ENCODE peak calls at places on chromosome 10, in nine cellular contexts. G, C, M, W, V, Q, X, L and S are unnamed samples.

GRCh38 chr10:9302142-9302746 is 1247.8 kb downstream of the GATA3 start:
- DNase-seq in G (peak), C (peak), M (no peak), W (no peak), V (no peak), Q (peak), X (peak), L (no peak), S (peak)

GRCh38 chr10:17758200-17758599 is 6.2 kb downstream of the TMEM236 start:
- DNase-seq in G (no peak), C (no peak), M (no peak), W (no peak), V (no peak), Q (no peak), X (no peak), L (no peak), S (no peak)

GRCh38 chr10:24382596-24382978 is 173.6 kb downstream of the KIAA1217 start:
- DNase-seq in G (peak), C (no peak), M (no peak), W (no peak), V (no peak), Q (no peak), X (no peak), L (no peak), S (peak)

GRCh38 chr10:27620425-27621397 is 116.6 kb downstream of the RAB18 start:
- DNase-seq in G (peak), C (no peak), M (no peak), W (no peak), V (no peak), Q (no peak), X (no peak), L (no peak), S (no peak)

GRCh38 chr10:71265618-71266146 is 53.3 kb downstream of the UNC5B start:
- DNase-seq in G (no peak), C (no peak), M (no peak), W (no peak), V (no peak), Q (no peak), X (no peak), L (no peak), S (no peak)

GRCh38 chr10:77597560-77597959 is 40.0 kb downstream of the KCNMA1 start:
- DNase-seq in G (no peak), C (no peak), M (no peak), W (no peak), V (no peak), Q (no peak), X (no peak), L (peak), S (no peak)

GRCh38 chr10:94500063-94500462 is 45.5 kb upstream of the HELLS start:
- DNase-seq in G (peak), C (no peak), M (no peak), W (no peak), V (no peak), Q (no peak), X (no peak), L (no peak), S (no peak)

GRCh38 chr10:125710267-125710563 is 9.3 kb upstream of the EDRF1 start:
- DNase-seq in G (no peak), C (no peak), M (no peak), W (no peak), V (no peak), Q (no peak), X (no peak), L (no peak), S (no peak)

GRCh38 chr10:72694476-72695369 is 2.8 kb downstream of the MCU start:
- DNase-seq in G (peak), C (no peak), M (no peak), W (no peak), V (peak), Q (no peak), X (peak), L (no peak), S (no peak)

GRCh38 chr10:1546431-1547110 is 190.8 kb downstream of the ADARB2 start:
- DNase-seq in G (no peak), C (no peak), M (peak), W (no peak), V (no peak), Q (no peak), X (no peak), L (no peak), S (no peak)

GRCh38 chr10:79984851-79985250 is 35.9 kb upstream of the SFTPD start:
- DNase-seq in G (no peak), C (no peak), M (no peak), W (peak), V (no peak), Q (no peak), X (peak), L (no peak), S (no peak)

GRCh38 chr10:100632027-100632426 is 96.3 kb downstream of the HIF1AN start:
- DNase-seq in G (no peak), C (no peak), M (no peak), W (no peak), V (no peak), Q (no peak), X (no peak), L (no peak), S (no peak)

GRCh38 chr10:35006836-35007235 is 83.3 kb downstream of the CUL2 start:
- DNase-seq in G (peak), C (no peak), M (no peak), W (no peak), V (no peak), Q (no peak), X (no peak), L (no peak), S (no peak)

GRCh38 chr10:62046522-62047239 is 145.2 kb downstream of the ARID5B start:
- DNase-seq in G (peak), C (no peak), M (no peak), W (no peak), V (peak), Q (no peak), X (no peak), L (no peak), S (no peak)

GRCh38 chr10:14477408-14477710 is 146.6 kb upstream of the FRMD4A start:
- DNase-seq in G (peak), C (no peak), M (no peak), W (no peak), V (no peak), Q (no peak), X (no peak), L (no peak), S (no peak)

GRCh38 chr10:118971876-118972275 is 57.6 kb upstream of the NANOS1 start:
- DNase-seq in G (no peak), C (no peak), M (no peak), W (no peak), V (no peak), Q (no peak), X (no peak), L (no peak), S (no peak)

GRCh38 chr10:46546591-46547330 is 9.7 kb downstream of the GPRIN2 start:
- DNase-seq in G (no peak), C (no peak), M (peak), W (peak), V (peak), Q (no peak), X (peak), L (peak), S (no peak)

GRCh38 chr10:96500050-96500449 is 13.7 kb downstream of the TLL2 start:
- DNase-seq in G (no peak), C (no peak), M (no peak), W (no peak), V (no peak), Q (no peak), X (no peak), L (no peak), S (no peak)

GRCh38 chr10:18043148-18043547 is 91.4 kb downstream of the SLC39A12 start:
- DNase-seq in G (peak), C (no peak), M (no peak), W (no peak), V (no peak), Q (no peak), X (no peak), L (no peak), S (no peak)

GRCh38 chr10:71747039-71747807 is 26.1 kb downstream of the VSIR start:
- DNase-seq in G (no peak), C (no peak), M (no peak), W (no peak), V (no peak), Q (no peak), X (no peak), L (peak), S (no peak)

GRCh38 chr10:33153968-33154327 is 180.5 kb downstream of the NRP1 start:
- DNase-seq in G (no peak), C (no peak), M (no peak), W (no peak), V (no peak), Q (no peak), X (no peak), L (no peak), S (no peak)

GRCh38 chr10:117094856-117095255 is 43.2 kb downstream of the VAX1 start:
- DNase-seq in G (no peak), C (no peak), M (no peak), W (no peak), V (no peak), Q (no peak), X (no peak), L (no peak), S (no peak)

GRCh38 chr10:108601856-108602255 is 1321.5 kb downstream of the XPNPEP1 start:
- DNase-seq in G (peak), C (no peak), M (no peak), W (no peak), V (no peak), Q (no peak), X (no peak), L (no peak), S (no peak)

GRCh38 chr10:129658673-129659072 is 191.6 kb downstream of the MGMT start:
- DNase-seq in G (no peak), C (no peak), M (no peak), W (no peak), V (no peak), Q (no peak), X (no peak), L (no peak), S (no peak)

GRCh38 chr10:77789861-77790260 is 136.7 kb downstream of the DLG5 start:
- DNase-seq in G (no peak), C (no peak), M (no peak), W (no peak), V (no peak), Q (no peak), X (no peak), L (no peak), S (no peak)

GRCh38 chr10:46237815-46238510 is 48.8 kb upstream of the ANTXRL start:
- DNase-seq in G (no peak), C (no peak), M (no peak), W (no peak), V (no peak), Q (no peak), X (no peak), L (no peak), S (no peak)

GRCh38 chr10:95536017-95536416 is 25.2 kb downstream of the SORBS1 start:
- DNase-seq in G (peak), C (no peak), M (no peak), W (peak), V (no peak), Q (no peak), X (no peak), L (no peak), S (no peak)

GRCh38 chr10:70354566-70355233 is 27.7 kb downstream of the LRRC20 start:
- DNase-seq in G (no peak), C (no peak), M (peak), W (no peak), V (no peak), Q (no peak), X (no peak), L (peak), S (no peak)

GRCh38 chr10:79431891-79432831 is 13.3 kb downstream of the ZCCHC24 start:
- DNase-seq in G (no peak), C (no peak), M (peak), W (no peak), V (peak), Q (no peak), X (no peak), L (no peak), S (no peak)

GRCh38 chr10:101649530-101650085 is 45.4 kb downstream of the FBXW4 start:
- DNase-seq in G (no peak), C (no peak), M (no peak), W (no peak), V (no peak), Q (no peak), X (no peak), L (no peak), S (no peak)

GRCh38 chr10:10332786-10333185 is 684.9 kb upstream of the CELF2 start:
- DNase-seq in G (no peak), C (no peak), M (no peak), W (no peak), V (no peak), Q (peak), X (no peak), L (no peak), S (peak)

GRCh38 chr10:59177031-59177861 is 803 bp downstream of the PHYHIPL start:
- DNase-seq in G (peak), C (no peak), M (peak), W (no peak), V (no peak), Q (peak), X (peak), L (peak), S (peak)

GRCh38 chr10:86341361-86341811 is 25.2 kb downstream of the GRID1 start:
- DNase-seq in G (no peak), C (no peak), M (peak), W (no peak), V (no peak), Q (no peak), X (no peak), L (peak), S (no peak)

GRCh38 chr10:133608855-133609254 is 17.7 kb downstream of the FRG2B start:
- DNase-seq in G (no peak), C (no peak), M (no peak), W (no peak), V (no peak), Q (no peak), X (peak), L (no peak), S (no peak)
- TF ChIP-seq CTCF in G (peak), C (no peak), M (no peak), W (peak), V (peak), Q (peak), X (peak), L (no peak), S (peak)

DNA sequence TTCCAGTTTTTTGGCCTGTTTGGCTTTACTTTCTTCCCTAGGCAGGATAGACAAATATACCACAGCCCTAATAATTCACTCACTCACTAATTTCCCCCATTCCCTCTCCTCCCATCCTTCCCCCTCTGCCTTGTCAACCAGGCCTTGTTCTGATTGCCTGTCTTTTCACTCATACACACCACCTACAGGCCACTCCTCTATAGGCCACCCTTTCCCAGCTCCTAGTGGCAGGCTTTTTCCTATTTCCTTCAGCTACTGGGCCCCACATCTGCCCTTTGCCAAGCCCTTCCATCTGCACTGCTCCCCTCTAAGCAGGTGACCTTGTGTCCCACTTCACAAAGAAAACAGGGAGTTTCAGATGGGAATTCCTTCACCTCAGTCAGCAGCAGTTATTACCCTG is 59.8 kb upstream of the MSRB2 start:
- DNase-seq in G (no peak), C (no peak), M (no peak), W (no peak), V (no peak), Q (no peak), X (peak), L (no peak), S (no peak)
- TF ChIP-seq CTCF in G (peak), C (peak), M (no peak), W (no peak), V (no peak), Q (no peak), X (peak), L (no peak), S (no peak)

GRCh38 chr10:36342781-36343180 is 700.7 kb upstream of the FZD8 start:
- DNase-seq in G (no peak), C (no peak), M (no peak), W (no peak), V (no peak), Q (no peak), X (no peak), L (no peak), S (no peak)

GRCh38 chr10:36344240-36344639 is 702.1 kb upstream of the FZD8 start:
- DNase-seq in G (no peak), C (no peak), M (no peak), W (no peak), V (no peak), Q (no peak), X (no peak), L (no peak), S (no peak)

GRCh38 chr10:36345770-36346169 is 703.7 kb upstream of the FZD8 start:
- DNase-seq in G (peak), C (no peak), M (no peak), W (no peak), V (no peak), Q (no peak), X (no peak), L (no peak), S (no peak)

GRCh38 chr10:36341466-36341865 is 699.4 kb upstream of the FZD8 start:
- DNase-seq in G (no peak), C (no peak), M (no peak), W (no peak), V (no peak), Q (no peak), X (no peak), L (no peak), S (no peak)

DNA sequence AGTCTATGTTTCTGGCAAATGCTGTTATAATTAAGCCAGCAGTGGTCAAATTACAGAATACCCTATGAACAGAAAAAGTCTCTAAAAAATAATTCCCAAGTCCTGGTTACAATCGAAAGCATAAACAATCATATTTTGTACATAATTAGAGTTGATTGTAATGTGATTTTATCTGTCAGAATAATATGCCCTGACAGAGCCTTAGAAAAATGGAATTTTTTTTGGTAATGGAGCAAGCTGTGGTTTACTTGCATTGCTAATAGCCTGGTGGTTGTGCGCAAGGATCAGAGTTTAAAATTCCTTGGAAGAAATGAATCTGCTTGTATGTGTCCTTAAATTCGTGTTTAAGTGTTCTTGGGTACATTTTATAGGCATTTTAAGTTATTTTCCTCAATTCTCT is 702.7 kb upstream of the FZD8 start:
- DNase-seq in G (no peak), C (no peak), M (no peak), W (no peak), V (no peak), Q (no peak), X (no peak), L (no peak), S (no peak)
- TF ChIP-seq CTCF in G (no peak), C (no peak), M (no peak), W (no peak), V (no peak), Q (no peak), X (no peak), L (no peak), S (no peak)

GRCh38 chr10:111171183-111171582 is 94.4 kb downstream of the ADRA2A start:
- DNase-seq in G (no peak), C (no peak), M (no peak), W (no peak), V (no peak), Q (no peak), X (no peak), L (no peak), S (no peak)
- TF ChIP-seq CTCF in G (no peak), C (no peak), M (no peak), W (no peak), V (no peak), Q (no peak), X (no peak), L (no peak), S (no peak)

GRCh38 chr10:49029666-49030065 is 85.7 kb downstream of the VSTM4 start:
- DNase-seq in G (no peak), C (no peak), M (no peak), W (no peak), V (no peak), Q (no peak), X (no peak), L (no peak), S (no peak)
- TF ChIP-seq CTCF in G (no peak), C (no peak), M (no peak), W (no peak), V (no peak), Q (no peak), X (no peak), L (no peak), S (no peak)

DNA sequence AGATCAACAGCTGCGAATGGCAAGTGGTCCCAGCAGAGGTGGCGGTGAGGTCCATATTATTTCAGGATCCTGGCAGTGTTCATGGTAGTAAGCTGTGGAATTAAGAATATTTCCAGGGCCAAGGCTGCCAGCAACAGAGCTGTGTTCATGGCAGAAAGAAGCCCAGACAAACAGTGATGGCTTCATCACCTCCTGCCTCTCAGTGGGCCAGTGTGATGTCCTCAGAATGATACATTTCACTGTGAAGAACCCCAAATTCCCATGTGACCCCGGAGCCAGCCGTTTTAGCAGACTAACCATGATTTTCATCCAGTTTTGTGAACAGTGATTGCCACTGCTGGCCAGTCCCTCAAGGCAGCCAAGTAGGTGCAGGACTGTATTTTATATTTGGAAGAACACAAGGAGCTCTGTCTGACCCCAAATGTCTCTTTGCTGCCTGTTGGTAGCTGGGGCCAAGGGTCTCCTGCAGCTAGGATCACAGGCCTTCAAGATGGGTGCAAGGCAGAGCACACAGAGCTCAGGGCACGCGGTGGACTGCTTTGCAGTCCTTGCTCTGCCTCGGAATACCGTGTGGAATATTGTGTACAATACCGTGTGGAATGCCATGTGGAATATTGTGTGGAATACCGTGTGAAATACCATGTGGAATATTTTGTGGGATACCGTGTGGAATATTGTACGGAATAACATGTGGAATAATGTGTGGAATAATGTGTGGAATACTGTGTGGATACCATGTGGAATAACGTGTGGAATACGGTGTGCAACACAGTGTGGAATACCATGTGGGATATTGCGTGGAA is 132.3 kb upstream of the CHST15 start:
- DNase-seq in G (no peak), C (no peak), M (no peak), W (no peak), V (no peak), Q (peak), X (no peak), L (no peak), S (no peak)
- TF ChIP-seq CTCF in G (no peak), C (no peak), M (no peak), W (no peak), V (no peak), Q (no peak), X (no peak), L (no peak), S (no peak)

DNA sequence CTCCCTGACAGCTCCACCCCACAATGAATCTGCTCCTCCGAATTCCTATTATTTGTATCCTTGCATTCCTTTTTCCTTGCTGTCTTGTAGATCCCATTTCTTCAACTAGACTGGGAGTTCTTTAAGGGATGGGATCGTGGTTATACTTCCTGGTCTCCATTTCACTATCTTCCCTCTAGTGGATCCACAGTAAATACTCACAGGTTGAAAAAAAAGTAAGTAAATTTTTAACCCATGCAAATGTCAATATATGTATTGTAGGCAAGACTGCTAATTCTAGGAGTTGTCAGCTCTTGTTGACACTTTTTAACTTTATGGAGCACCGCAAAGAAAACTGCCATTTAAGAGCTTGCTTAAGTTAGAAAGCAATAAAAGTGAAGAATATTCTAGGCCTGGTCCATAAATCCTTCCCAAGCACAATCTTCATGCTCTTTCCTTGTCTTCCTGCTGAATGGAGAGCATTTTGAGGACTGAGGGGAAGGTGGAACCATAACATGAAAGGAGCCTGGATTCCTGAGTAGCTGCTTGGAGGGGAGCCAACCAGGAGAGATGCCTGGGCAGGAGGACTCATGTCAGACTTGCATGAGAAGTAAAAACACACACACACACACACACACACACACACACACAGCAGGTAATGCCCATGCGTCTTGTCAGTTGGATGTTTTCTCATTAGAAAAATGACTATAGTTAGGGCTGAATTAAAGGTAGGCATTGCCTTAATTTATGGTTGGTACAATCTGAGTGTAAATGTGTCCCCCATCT is 32.1 kb downstream of the VWA2 start:
- DNase-seq in G (no peak), C (no peak), M (no peak), W (peak), V (no peak), Q (no peak), X (peak), L (peak), S (no peak)
- TF ChIP-seq CTCF in G (no peak), C (no peak), M (no peak), W (peak), V (no peak), Q (no peak), X (no peak), L (no peak), S (no peak)